ENCODE peak calls at places on chromosomes 16 and 17, in nine cellular contexts. Q is ovary; K is kidney; R is fibroblast of mammary gland; U is ELF-1; W is stimulated activated CD4-positive, alpha-beta T cell treated with anti-CD3 and anti-CD28 coated beads, TNF-alpha, amount 100 ng/mL, for 48 hours; V is heart left ventricle; H is NCI-H226; B is body of pancreas. X is an unnamed sample.

GRCh38 chr17:50361561-50362480 is 11.2 kb downstream of the MRPL27 start:
- DNase-seq in Q (peak), K (no peak), R (peak), U (peak), W (no peak), V (peak), H (no peak), B (peak), X (no peak)

GRCh38 chr16:87295259-87295658 is 21.9 kb downstream of the C16orf95 start:
- DNase-seq in Q (no peak), K (no peak), R (peak), U (peak), W (no peak), V (no peak), H (peak), B (no peak), X (no peak)

GRCh38 chr16:24539850-24540484 is 601 bp downstream of the RBBP6 start:
- DNase-seq in Q (peak), K (peak), R (no peak), U (peak), W (peak), V (peak), H (peak), B (peak), X (no peak)

GRCh38 chr17:302300-302698 is 50.3 kb downstream of the RPH3AL start:
- DNase-seq in Q (no peak), K (peak), R (no peak), U (no peak), W (no peak), V (peak), H (no peak), B (no peak), X (no peak)

GRCh38 chr17:65495255-65496060 is 66.0 kb downstream of the AXIN2 start:
- DNase-seq in Q (no peak), K (no peak), R (no peak), U (peak), W (no peak), V (no peak), H (no peak), B (no peak), X (no peak)

GRCh38 chr16:67415872-67416793 is at the start of gene ZDHHC1:
- DNase-seq in Q (peak), K (peak), R (peak), U (peak), W (no peak), V (peak), H (peak), B (peak), X (no peak)

GRCh38 chr16:19415461-19415860 is 2.2 kb upstream of the TMC5 start:
- DNase-seq in Q (no peak), K (no peak), R (no peak), U (no peak), W (no peak), V (no peak), H (no peak), B (peak), X (no peak)

GRCh38 chr17:61276806-61277205 is 122.8 kb upstream of the TBX2 start:
- DNase-seq in Q (no peak), K (no peak), R (no peak), U (no peak), W (no peak), V (no peak), H (no peak), B (no peak), X (no peak)